ENCODE peak calls at places on chromosomes 11 and 22, in six cellular contexts. H, F, G, A, B and S are unnamed samples.

GRCh38 chr11:67265633-67266423 is 445 bp upstream of the GRK2 start:
- DNase-seq in H (peak), F (no peak), A (no peak), B (peak), G (peak), S (peak)

GRCh38 chr11:46120361-46120710 is 918 bp downstream of the PHF21A start:
- DNase-seq in H (peak), G (peak), B (no peak), A (no peak), F (no peak), S (no peak)

GRCh38 chr11:69307871-69308381 is 14.0 kb downstream of the MYEOV start:
- DNase-seq in A (no peak), B (no peak), F (no peak), G (peak), H (peak), S (no peak)

GRCh38 chr11:13462311-13462927 is 603 bp downstream of the BTBD10 start:
- DNase-seq in F (peak), G (no peak), B (peak), H (peak), A (peak), S (peak)

GRCh38 chr11:22626573-22627239 is 1.1 kb upstream of the FANCF start:
- DNase-seq in H (no peak), A (no peak), G (no peak), F (no peak), B (no peak), S (no peak)

GRCh38 chr11:11988099-11988651 is 20.3 kb downstream of the DKK3 start:
- DNase-seq in A (peak), F (no peak), H (peak), G (peak), B (no peak), S (no peak)

GRCh38 chr11:28739489-28740280 is 631.5 kb downstream of the METTL15 start:
- DNase-seq in F (no peak), G (no peak), B (no peak), A (no peak), H (no peak), S (no peak)

GRCh38 chr22:47619631-47620030 is 857.2 kb downstream of the TBC1D22A start:
- DNase-seq in G (peak), B (peak), F (no peak), A (no peak), H (peak), S (no peak)

GRCh38 chr11:111162306-111162705 is 83.2 kb upstream of the POU2AF2 start:
- DNase-seq in F (no peak), B (no peak), G (no peak), A (peak), H (no peak), S (no peak)

GRCh38 chr11:121421149-121421906 is 30.8 kb upstream of the SORL1 start:
- DNase-seq in A (no peak), G (no peak), B (no peak), F (no peak), H (no peak), S (no peak)

GRCh38 chr22:23070418-23071162 is at the start of gene GNAZ:
- DNase-seq in G (peak), B (no peak), A (no peak), H (peak), F (no peak), S (no peak)

GRCh38 chr11:7448126-7448525 is 37.2 kb upstream of the OLFML1 start:
- DNase-seq in A (no peak), B (no peak), G (no peak), F (no peak), H (no peak), S (no peak)

GRCh38 chr11:37509471-37509870 is 911.4 kb upstream of the RAG2 start:
- DNase-seq in F (no peak), A (no peak), H (no peak), G (no peak), B (no peak), S (no peak)

GRCh38 chr11:848380-848931 is 5.8 kb downstream of the TSPAN4 start:
- DNase-seq in G (peak), A (no peak), F (no peak), H (no peak), B (peak), S (no peak)

GRCh38 chr22:29689872-29690213 is 30.0 kb upstream of the CABP7 start:
- DNase-seq in H (no peak), G (peak), B (peak), A (peak), F (no peak), S (peak)

GRCh38 chr11:96050435-96051182 is 126.7 kb upstream of the MTMR2 start:
- DNase-seq in H (no peak), F (no peak), G (no peak), A (peak), B (no peak), S (no peak)

GRCh38 chr11:109728056-109728455 is 306.1 kb downstream of the C11orf87 start:
- DNase-seq in F (no peak), H (no peak), G (no peak), B (no peak), A (no peak), S (no peak)

GRCh38 chr11:107157809-107158187 is 139.5 kb upstream of the GUCY1A2 start:
- DNase-seq in B (no peak), H (no peak), F (no peak), G (no peak), A (peak), S (no peak)

GRCh38 chr22:39208013-39208680 is 36.6 kb downstream of the PDGFB start:
- DNase-seq in G (peak), H (peak), B (no peak), F (no peak), A (no peak), S (no peak)

GRCh38 chr22:37308385-37309200 is 26.3 kb downstream of the CYTH4 start:
- DNase-seq in H (no peak), A (no peak), G (no peak), F (no peak), B (no peak), S (no peak)

GRCh38 chr11:313787-314547 is at the start of gene IFITM1:
- DNase-seq in F (no peak), B (no peak), H (no peak), A (peak), G (peak), S (no peak)

GRCh38 chr22:33931406-33931805 is 11.1 kb upstream of the LARGE1 start:
- DNase-seq in G (no peak), H (no peak), A (no peak), B (no peak), F (no peak), S (no peak)

GRCh38 chr11:62552931-62553838 is 6.6 kb upstream of the AHNAK start:
- DNase-seq in F (no peak), A (peak), B (peak), G (peak), H (peak), S (no peak)

GRCh38 chr11:4890279-4890678 is 8.6 kb downstream of the OR51T1 start:
- DNase-seq in A (no peak), G (no peak), F (no peak), B (no peak), H (no peak), S (no peak)

GRCh38 chr22:28874061-28874460 is 9.3 kb upstream of the ZNRF3 start:
- DNase-seq in H (no peak), A (no peak), G (no peak), F (no peak), B (no peak), S (no peak)

GRCh38 chr11:44623716-44624491 is 58.4 kb downstream of the CD82 start:
- DNase-seq in F (peak), G (peak), A (no peak), B (peak), H (peak), S (no peak)

GRCh38 chr11:358129-358805 is 11.0 kb upstream of the B4GALNT4 start:
- DNase-seq in H (peak), B (no peak), A (no peak), F (no peak), G (peak), S (no peak)

GRCh38 chr11:81007046-81007445 is 1566.2 kb upstream of the TENM4 start:
- DNase-seq in B (no peak), G (no peak), H (no peak), F (no peak), A (peak), S (no peak)